ENCODE peak calls at places on chromosomes 2 and 18, in five cellular contexts. E is BE2C, Y is astrocyte of the spinal cord, F is heart right ventricle, Z is uterus. L is an unnamed sample.

GRCh38 chr2:43228782-43229659 is 2.6 kb upstream of the ZFP36L2 start:
- DNase-seq in E (no peak), Y (peak), F (no peak), Z (no peak), L (peak)

GRCh38 chr2:16043627-16044026 is 103.3 kb downstream of the MYCN start:
- DNase-seq in E (no peak), Y (no peak), F (no peak), Z (no peak), L (no peak)

GRCh38 chr2:27356056-27356381 is 545 bp downstream of the GTF3C2 start:
- DNase-seq in E (peak), Y (no peak), F (no peak), Z (peak), L (no peak)

GRCh38 chr2:183995632-183996031 is 602.7 kb upstream of the ZNF804A start:
- DNase-seq in E (peak), Y (peak), F (no peak), Z (no peak), L (no peak)

GRCh38 chr2:62662548-62662947 is 43.0 kb upstream of the EHBP1 start:
- DNase-seq in E (no peak), Y (peak), F (no peak), Z (peak), L (no peak)

GRCh38 chr2:39568561-39569006 is 97.1 kb upstream of the TMEM178A start:
- DNase-seq in E (no peak), Y (peak), F (no peak), Z (no peak), L (no peak)

GRCh38 chr18:8800445-8800844 is 95.1 kb downstream of the MTCL1 start:
- DNase-seq in E (no peak), Y (peak), F (no peak), Z (no peak), L (no peak)

GRCh38 chr2:18209934-18210639 is 331.6 kb downstream of the KCNS3 start:
- DNase-seq in E (no peak), Y (peak), F (no peak), Z (no peak), L (no peak)

GRCh38 chr2:45494275-45494977 is 116.6 kb downstream of the SRBD1 start:
- DNase-seq in E (peak), Y (peak), F (peak), Z (no peak), L (peak)

GRCh38 chr2:142190805-142191204 is 60.0 kb upstream of the LRP1B start:
- DNase-seq in E (no peak), Y (peak), F (no peak), Z (no peak), L (no peak)

GRCh38 chr2:207395535-207396251 is 134.1 kb upstream of the CREB1 start:
- DNase-seq in E (no peak), Y (no peak), F (no peak), Z (no peak), L (no peak)

GRCh38 chr2:216743781-216744180 is 48.4 kb upstream of the IGFBP5 start:
- DNase-seq in E (no peak), Y (peak), F (no peak), Z (no peak), L (no peak)

GRCh38 chr18:63422862-63423304 is 607 bp upstream of the VPS4B start:
- DNase-seq in E (no peak), Y (no peak), F (no peak), Z (no peak), L (no peak)

GRCh38 chr2:108586116-108586515 is 51.8 kb downstream of the LIMS1 start:
- DNase-seq in E (no peak), Y (peak), F (no peak), Z (no peak), L (no peak)

GRCh38 chr2:96802281-96802595 is 13.8 kb upstream of the CNNM3 start:
- DNase-seq in E (no peak), Y (no peak), F (no peak), Z (no peak), L (peak)

GRCh38 chr2:47631840-47632398 is 151.0 kb upstream of the MSH6 start:
- DNase-seq in E (no peak), Y (peak), F (no peak), Z (no peak), L (no peak)

GRCh38 chr2:85584857-85585780 is 888 bp downstream of the VAMP5 start:
- DNase-seq in E (no peak), Y (peak), F (peak), Z (peak), L (peak)

GRCh38 chr18:63741769-63742168 is 33.4 kb upstream of the SERPINB7 start:
- DNase-seq in E (no peak), Y (peak), F (no peak), Z (no peak), L (no peak)

GRCh38 chr2:125490308-125490707 is 1165.7 kb upstream of the GYPC start:
- DNase-seq in E (no peak), Y (no peak), F (no peak), Z (no peak), L (no peak)

GRCh38 chr2:175630319-175631246 is 371.5 kb downstream of the LNPK start:
- DNase-seq in E (no peak), Y (no peak), F (no peak), Z (no peak), L (no peak)

GRCh38 chr2:128531856-128532255 is 213.2 kb upstream of the HS6ST1 start:
- DNase-seq in E (no peak), Y (no peak), F (no peak), Z (no peak), L (no peak)

GRCh38 chr2:45002661-45003210 is 6.5 kb downstream of the SIX2 start:
- DNase-seq in E (no peak), Y (no peak), F (no peak), Z (no peak), L (no peak)

GRCh38 chr2:177908182-177908581 is 164.4 kb downstream of the PDE11A start:
- DNase-seq in E (peak), Y (no peak), F (no peak), Z (no peak), L (no peak)

GRCh38 chr2:214960677-214961076 is 151.2 kb upstream of the BARD1 start:
- DNase-seq in E (no peak), Y (peak), F (no peak), Z (no peak), L (no peak)
- TF ChIP-seq CTCF in E (peak), Y (no peak), F (no peak), Z (no peak), L (no peak)

GRCh38 chr18:9913526-9914333 is at the start of gene VAPA:
- DNase-seq in E (peak), Y (peak), F (peak), Z (peak), L (peak)
- TF ChIP-seq CTCF in E (no peak), Y (no peak), F (no peak), Z (no peak), L (no peak)

GRCh38 chr2:75290600-75291140 is 91.3 kb upstream of the TACR1 start:
- DNase-seq in E (no peak), Y (peak), F (no peak), Z (no peak), L (no peak)
- TF ChIP-seq CTCF in E (peak), Y (peak), F (no peak), Z (no peak), L (no peak)

GRCh38 chr2:179235463-179236108 is 29.0 kb downstream of the SESTD1 start:
- DNase-seq in E (no peak), Y (peak), F (no peak), Z (no peak), L (no peak)
- TF ChIP-seq CTCF in E (no peak), Y (no peak), F (no peak), Z (no peak), L (no peak)

GRCh38 chr2:9473985-9474360 is 378 bp upstream of the IAH1 start:
- DNase-seq in E (no peak), Y (peak), F (peak), Z (peak), L (peak)

GRCh38 chr2:9474361-9475117 is at the start of gene IAH1:
- DNase-seq in E (peak), Y (peak), F (peak), Z (peak), L (peak)

GRCh38 chr2:9471212-9471611 is 3.1 kb upstream of the IAH1 start:
- DNase-seq in E (no peak), Y (no peak), F (no peak), Z (no peak), L (no peak)

GRCh38 chr2:9477914-9478313 is 3.6 kb downstream of the IAH1 start:
- DNase-seq in E (no peak), Y (no peak), F (no peak), Z (no peak), L (peak)

GRCh38 chr2:9473308-9473984 is 905 bp upstream of the IAH1 start:
- DNase-seq in E (no peak), Y (no peak), F (no peak), Z (no peak), L (peak)
- TF ChIP-seq CTCF in E (no peak), Y (no peak), F (no peak), Z (no peak), L (no peak)